ENCODE peak calls at places on chromosome 10, in five cellular contexts. One of them, this sample, is unnamed.

GRCh38 chr10:74371696-74372095 is 220.7 kb downstream of the ADK start:
- DNase-seq in lung: no peak
- DNase-seq in tibial artery: no peak
- DNase-seq in colonic mucosa: no peak
- DNase-seq in IMR-90: peak; percentile 51
- DNase-seq in this sample: no peak

GRCh38 chr10:78065616-78066410 is 32.1 kb downstream of the RPS24 start:
- DNase-seq in colonic mucosa: peak; percentile 87
- DNase-seq in tibial artery: no peak
- DNase-seq in lung: no peak
- DNase-seq in IMR-90: no peak
- DNase-seq in this sample: no peak

GRCh38 chr10:132721725-132722124 is 64.2 kb downstream of the NKX6-2 start:
- DNase-seq in IMR-90: peak; percentile 49
- DNase-seq in lung: no peak
- DNase-seq in tibial artery: no peak
- DNase-seq in colonic mucosa: no peak
- DNase-seq in this sample: no peak

GRCh38 chr10:21523557-21524008 is 1.9 kb downstream of the SKIDA1 start:
- DNase-seq in lung: no peak
- DNase-seq in colonic mucosa: no peak
- DNase-seq in tibial artery: no peak
- DNase-seq in IMR-90: peak; percentile 54
- DNase-seq in this sample: no peak

GRCh38 chr10:75350791-75351190 is 50.8 kb downstream of the ZNF503 start:
- DNase-seq in colonic mucosa: no peak
- DNase-seq in IMR-90: peak; percentile 80
- DNase-seq in tibial artery: no peak
- DNase-seq in lung: no peak
- DNase-seq in this sample: no peak

GRCh38 chr10:96718304-96718990 is 1.9 kb downstream of the PIK3AP1 start:
- DNase-seq in colonic mucosa: no peak
- DNase-seq in IMR-90: no peak
- DNase-seq in tibial artery: no peak
- DNase-seq in lung: no peak
- DNase-seq in this sample: no peak

GRCh38 chr10:21015838-21016237 is 118.7 kb upstream of the NEBL start:
- DNase-seq in IMR-90: no peak
- DNase-seq in tibial artery: no peak
- DNase-seq in colonic mucosa: no peak
- DNase-seq in lung: no peak
- DNase-seq in this sample: no peak

GRCh38 chr10:118818621-118819221 is 64.0 kb upstream of the CACUL1 start:
- DNase-seq in tibial artery: peak; percentile 55
- DNase-seq in colonic mucosa: no peak
- DNase-seq in IMR-90: no peak
- DNase-seq in lung: no peak
- DNase-seq in this sample: peak; percentile 56

GRCh38 chr10:110852255-110852896 is 19.4 kb upstream of the PDCD4 start:
- DNase-seq in colonic mucosa: peak; percentile 53
- DNase-seq in IMR-90: peak; percentile 12
- DNase-seq in lung: peak; percentile 30
- DNase-seq in tibial artery: no peak
- DNase-seq in this sample: no peak

GRCh38 chr10:102413053-102413705 is 5.4 kb downstream of the PSD start:
- DNase-seq in colonic mucosa: no peak
- DNase-seq in IMR-90: no peak
- DNase-seq in lung: no peak
- DNase-seq in tibial artery: no peak
- DNase-seq in this sample: no peak

GRCh38 chr10:97731346-97732051 is 5.4 kb upstream of the ZFYVE27 start:
- DNase-seq in colonic mucosa: peak; percentile 84
- DNase-seq in tibial artery: peak; percentile 84
- DNase-seq in lung: peak; percentile 73
- DNase-seq in IMR-90: peak; percentile 76
- DNase-seq in this sample: no peak

GRCh38 chr10:88091490-88092061 is 228.2 kb downstream of the PTEN start:
- DNase-seq in IMR-90: no peak
- DNase-seq in lung: no peak
- DNase-seq in colonic mucosa: no peak
- DNase-seq in tibial artery: no peak
- DNase-seq in this sample: no peak

GRCh38 chr10:58662314-58662713 is 149.6 kb downstream of the BICC1 start:
- DNase-seq in tibial artery: no peak
- DNase-seq in lung: no peak
- DNase-seq in colonic mucosa: no peak
- DNase-seq in IMR-90: peak; percentile 94
- DNase-seq in this sample: no peak

GRCh38 chr10:122632561-122632960 is 67.1 kb downstream of the C10orf120 start:
- DNase-seq in IMR-90: no peak
- DNase-seq in lung: no peak
- DNase-seq in tibial artery: peak; percentile 42
- DNase-seq in colonic mucosa: no peak
- DNase-seq in this sample: no peak

GRCh38 chr10:84613336-84614021 is 285.1 kb downstream of the CCSER2 start:
- DNase-seq in IMR-90: no peak
- DNase-seq in colonic mucosa: no peak
- DNase-seq in lung: peak; percentile 59
- DNase-seq in tibial artery: no peak
- DNase-seq in this sample: no peak

GRCh38 chr10:111186385-111186784 is 109.6 kb downstream of the ADRA2A start:
- DNase-seq in tibial artery: no peak
- DNase-seq in colonic mucosa: no peak
- DNase-seq in lung: no peak
- DNase-seq in IMR-90: no peak
- DNase-seq in this sample: no peak

GRCh38 chr10:71985542-71986250 is 21.5 kb downstream of the CHST3 start:
- DNase-seq in lung: no peak
- DNase-seq in colonic mucosa: no peak
- DNase-seq in tibial artery: peak; percentile 86
- DNase-seq in IMR-90: peak; percentile 69
- DNase-seq in this sample: no peak

GRCh38 chr10:29083096-29083495 is 205.8 kb upstream of the LYZL1 start:
- DNase-seq in lung: no peak
- DNase-seq in colonic mucosa: no peak
- DNase-seq in IMR-90: no peak
- DNase-seq in tibial artery: no peak
- DNase-seq in this sample: no peak

GRCh38 chr10:48882881-48883280 is 56.8 kb downstream of the LRRC18 start:
- DNase-seq in colonic mucosa: no peak
- DNase-seq in lung: no peak
- DNase-seq in IMR-90: no peak
- DNase-seq in tibial artery: no peak
- DNase-seq in this sample: no peak

GRCh38 chr10:50420166-50420565 is 168.8 kb upstream of the ASAH2 start:
- DNase-seq in IMR-90: no peak
- DNase-seq in tibial artery: no peak
- DNase-seq in lung: no peak
- DNase-seq in colonic mucosa: no peak
- DNase-seq in this sample: no peak

GRCh38 chr10:14397069-14397468 is 66.3 kb upstream of the FRMD4A start:
- DNase-seq in IMR-90: peak; percentile 100
- DNase-seq in colonic mucosa: peak; percentile 22
- DNase-seq in lung: peak; percentile 36
- DNase-seq in tibial artery: peak; percentile 74
- DNase-seq in this sample: peak; percentile 75

GRCh38 chr10:58993480-58994221 is 182.8 kb upstream of the PHYHIPL start:
- DNase-seq in tibial artery: no peak
- DNase-seq in lung: no peak
- DNase-seq in colonic mucosa: no peak
- DNase-seq in IMR-90: no peak
- DNase-seq in this sample: no peak

GRCh38 chr10:113305871-113306270 is 247.0 kb upstream of the HABP2 start:
- DNase-seq in colonic mucosa: no peak
- DNase-seq in lung: no peak
- DNase-seq in tibial artery: no peak
- DNase-seq in IMR-90: peak; percentile 58
- DNase-seq in this sample: no peak

GRCh38 chr10:8102708-8103401 is 48.4 kb downstream of the GATA3 start:
- DNase-seq in IMR-90: no peak
- DNase-seq in lung: no peak
- DNase-seq in tibial artery: no peak
- DNase-seq in colonic mucosa: no peak
- DNase-seq in this sample: no peak

GRCh38 chr10:130769146-130770017 is 542.1 kb downstream of the TCERG1L start:
- DNase-seq in IMR-90: no peak
- DNase-seq in colonic mucosa: no peak
- DNase-seq in tibial artery: peak; percentile 47
- DNase-seq in lung: no peak
- DNase-seq in this sample: peak; percentile 25

GRCh38 chr10:112446055-112446854 is 459 bp downstream of the ZDHHC6 start:
- DNase-seq in tibial artery: no peak
- DNase-seq in lung: no peak
- DNase-seq in IMR-90: peak; percentile 23
- DNase-seq in colonic mucosa: peak; percentile 33
- DNase-seq in this sample: no peak

GRCh38 chr10:129078746-129079480 is 388.1 kb upstream of the MGMT start:
- DNase-seq in colonic mucosa: peak; percentile 3
- DNase-seq in tibial artery: no peak
- DNase-seq in IMR-90: no peak
- DNase-seq in lung: peak; percentile 21
- DNase-seq in this sample: no peak
- H3K4me1 ChIP-seq in colonic mucosa: no peaks in the 10 kb centered on the region
- H3K4me1 ChIP-seq in tibial artery: no peaks in the 10 kb centered on the region
- H3K4me1 ChIP-seq in IMR-90: no peaks in the 10 kb centered on the region
- H3K4me1 ChIP-seq in lung: no peaks in the 10 kb centered on the region
- H3K4me1 ChIP-seq in this sample: no peaks in the 10 kb centered on the region

DNA sequence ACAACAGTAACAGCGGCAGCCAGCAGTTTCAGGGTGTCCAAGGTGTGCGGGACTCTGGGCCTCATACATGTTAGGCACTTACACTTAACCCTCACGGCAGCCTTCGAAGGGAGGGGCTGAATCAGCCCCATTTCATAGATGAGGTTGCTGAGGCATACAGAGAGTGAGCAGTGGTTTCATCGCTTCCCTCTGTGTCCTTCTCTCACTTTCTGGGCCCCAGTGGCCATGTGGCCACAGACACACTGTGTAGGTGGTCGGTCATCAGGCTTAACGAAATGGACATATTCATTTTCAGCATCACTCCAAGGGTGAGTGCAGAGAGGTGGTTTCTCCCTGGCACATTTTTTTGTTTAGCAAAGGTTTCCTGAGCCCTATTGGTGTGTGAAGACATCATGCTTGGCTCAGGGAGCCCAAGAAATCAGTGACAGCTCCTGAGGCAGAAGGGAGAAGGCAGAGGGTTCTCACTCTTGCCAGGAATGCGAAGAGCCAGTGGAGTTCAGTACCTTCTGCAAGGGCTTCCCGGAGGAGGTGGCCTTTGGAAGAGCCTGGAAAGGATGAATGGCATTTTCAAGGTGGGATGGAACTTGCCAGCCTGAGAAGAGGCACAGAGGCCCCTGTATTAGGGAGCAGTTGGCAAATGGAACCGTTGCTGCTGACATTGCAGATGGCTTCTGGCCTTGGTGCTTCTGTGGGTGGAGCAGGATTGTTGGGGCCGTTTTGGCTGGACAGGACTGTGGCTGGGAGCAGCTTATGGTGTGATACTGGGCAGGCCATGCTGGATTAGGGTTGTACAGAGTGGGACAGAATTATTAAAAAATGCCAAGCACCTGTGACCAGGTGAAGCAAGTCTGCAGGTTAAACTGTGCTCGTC is 61.7 kb upstream of the PPIF start:
- DNase-seq in IMR-90: no peak
- DNase-seq in lung: no peak
- DNase-seq in tibial artery: no peak
- DNase-seq in colonic mucosa: no peak
- DNase-seq in this sample: no peak
- H3K36me3 ChIP-seq in IMR-90: peaks cover 77% of the 10 kb centered on the region
- H3K36me3 ChIP-seq in lung: peaks cover 45% of the 10 kb centered on the region
- H3K36me3 ChIP-seq in tibial artery: peaks cover 61% of the 10 kb centered on the region
- H3K36me3 ChIP-seq in colonic mucosa: no peaks in the 10 kb centered on the region
- H3K36me3 ChIP-seq in this sample: peaks cover 58% of the 10 kb centered on the region

GRCh38 chr10:11148638-11149037 is 131.0 kb downstream of the CELF2 start:
- DNase-seq in lung: no peak
- DNase-seq in colonic mucosa: no peak
- DNase-seq in IMR-90: no peak
- DNase-seq in tibial artery: no peak
- DNase-seq in this sample: no peak
- H3K4me3 ChIP-seq in lung: no peak overlapping the region
- H3K4me3 ChIP-seq in colonic mucosa: no peak overlapping the region
- H3K4me3 ChIP-seq in IMR-90: no peak overlapping the region
- H3K4me3 ChIP-seq in tibial artery: no peak overlapping the region
- H3K4me3 ChIP-seq in this sample: peak overlapping the region; percentile 8

GRCh38 chr10:22656056-22656455 is 58.3 kb downstream of the PIP4K2A start:
- DNase-seq in IMR-90: no peak
- DNase-seq in lung: no peak
- DNase-seq in colonic mucosa: no peak
- DNase-seq in tibial artery: no peak
- DNase-seq in this sample: no peak

GRCh38 chr10:22649977-22650376 is 64.4 kb downstream of the PIP4K2A start:
- DNase-seq in tibial artery: no peak
- DNase-seq in colonic mucosa: no peak
- DNase-seq in IMR-90: no peak
- DNase-seq in lung: no peak
- DNase-seq in this sample: no peak

GRCh38 chr10:22655312-22655973 is 58.9 kb downstream of the PIP4K2A start:
- DNase-seq in tibial artery: no peak
- DNase-seq in colonic mucosa: no peak
- DNase-seq in IMR-90: peak; percentile 92
- DNase-seq in lung: no peak
- DNase-seq in this sample: no peak

GRCh38 chr10:22651276-22651980 is 63.0 kb downstream of the PIP4K2A start:
- DNase-seq in IMR-90: no peak
- DNase-seq in tibial artery: no peak
- DNase-seq in lung: no peak
- DNase-seq in colonic mucosa: no peak
- DNase-seq in this sample: no peak

GRCh38 chr10:22652988-22653431 is 61.4 kb downstream of the PIP4K2A start:
- DNase-seq in IMR-90: no peak
- DNase-seq in colonic mucosa: no peak
- DNase-seq in lung: no peak
- DNase-seq in tibial artery: no peak
- DNase-seq in this sample: no peak
- H3K4me1 ChIP-seq in IMR-90: peaks cover 11% of the 10 kb centered on the region
- H3K4me1 ChIP-seq in colonic mucosa: peaks cover 5% of the 10 kb centered on the region
- H3K4me1 ChIP-seq in lung: peaks cover 3% of the 10 kb centered on the region
- H3K4me1 ChIP-seq in tibial artery: no peaks in the 10 kb centered on the region
- H3K4me1 ChIP-seq in this sample: peaks cover 14% of the 10 kb centered on the region

DNA sequence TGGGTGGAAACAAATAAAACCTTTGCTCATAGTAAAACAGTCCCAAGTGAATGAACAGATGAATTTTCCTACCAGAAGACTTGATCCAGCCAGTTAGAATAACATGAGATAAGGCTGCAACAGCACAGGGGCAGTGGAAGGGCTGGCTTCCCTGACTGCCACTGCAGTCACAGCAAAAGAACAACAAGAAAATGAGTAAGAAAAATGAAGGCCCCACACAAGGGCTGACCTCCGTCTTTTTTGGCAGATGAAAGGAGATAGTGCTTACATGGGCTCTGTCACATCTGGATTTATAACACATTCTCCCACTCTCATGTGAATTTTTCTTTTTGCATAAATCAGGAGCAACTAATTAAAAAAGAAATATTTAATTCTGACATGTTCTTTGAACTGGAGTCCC is 99.7 kb downstream of the NRP1 start:
- DNase-seq in colonic mucosa: no peak
- DNase-seq in IMR-90: no peak
- DNase-seq in tibial artery: no peak
- DNase-seq in lung: no peak
- DNase-seq in this sample: no peak
- H3K36me3 ChIP-seq in colonic mucosa: no peaks in the 10 kb centered on the region
- H3K36me3 ChIP-seq in IMR-90: peaks cover 3% of the 10 kb centered on the region
- H3K36me3 ChIP-seq in tibial artery: no peaks in the 10 kb centered on the region
- H3K36me3 ChIP-seq in lung: peaks cover 4% of the 10 kb centered on the region
- H3K36me3 ChIP-seq in this sample: no peaks in the 10 kb centered on the region